ENCODE peak calls at places on chromosomes 1 and 21, in ten cellular contexts. P is IMR-90, M is hepatocyte, Q is fibroblast of mammary gland, B is AG04449, A is heart left ventricle, Z is OCI-LY7, U is fibroblast of pulmonary artery, R is cardiac fibroblast, J is HFF-Myc. O is an unnamed sample.

GRCh38 chr1:92543131-92544055 is 56.7 kb upstream of the GFI1 start:
- DNase-seq in R (no peak), P (no peak), J (no peak), Q (no peak), B (no peak), A (no peak), M (no peak), U (no peak), Z (no peak), O (no peak)

GRCh38 chr1:119347858-119348257 is 20.7 kb upstream of the HAO2 start:
- DNase-seq in R (no peak), M (no peak), Z (no peak), B (no peak), J (no peak), A (peak), U (no peak), P (no peak), Q (peak), O (no peak)

GRCh38 chr1:17193222-17194132 is 11.5 kb upstream of the PADI1 start:
- DNase-seq in J (no peak), U (no peak), R (no peak), A (no peak), M (no peak), P (no peak), B (no peak), Z (no peak), Q (no peak), O (no peak)

GRCh38 chr1:53663525-53664300 is 75.3 kb downstream of the GLIS1 start:
- DNase-seq in B (no peak), R (no peak), J (no peak), P (no peak), M (no peak), Q (peak), U (no peak), A (no peak), Z (no peak), O (no peak)

GRCh38 chr21:43585924-43586411 is 73.3 kb downstream of the HSF2BP start:
- DNase-seq in A (peak), B (peak), U (peak), Z (no peak), J (peak), Q (peak), M (peak), R (peak), P (peak), O (peak)

GRCh38 chr21:42406201-42406601 is 2.5 kb downstream of the UBASH3A start:
- DNase-seq in U (no peak), Q (no peak), M (no peak), P (no peak), Z (peak), A (no peak), B (no peak), J (no peak), R (no peak), O (no peak)

GRCh38 chr21:39891111-39891510 is 23.9 kb downstream of the PCP4 start:
- DNase-seq in Q (no peak), A (no peak), M (no peak), R (no peak), Z (no peak), U (no peak), J (no peak), B (no peak), P (no peak), O (no peak)

GRCh38 chr1:215567491-215568286 is 585 bp downstream of the KCTD3 start:
- DNase-seq in B (no peak), P (peak), U (peak), A (peak), J (peak), Z (no peak), M (peak), R (peak), Q (peak), O (peak)

GRCh38 chr1:179369751-179370341 is 4.1 kb downstream of the AXDND1 start:
- DNase-seq in J (peak), B (peak), Q (peak), A (no peak), R (peak), M (peak), Z (peak), P (peak), U (peak), O (peak)

GRCh38 chr1:111965781-111966453 is 23.6 kb downstream of the KCND3 start:
- DNase-seq in R (no peak), U (no peak), J (no peak), Z (no peak), A (no peak), M (no peak), B (no peak), P (no peak), Q (no peak), O (no peak)

GRCh38 chr1:111968511-111968910 is 21.0 kb downstream of the KCND3 start:
- DNase-seq in J (no peak), Z (no peak), M (no peak), A (no peak), R (no peak), P (no peak), B (no peak), U (no peak), Q (no peak), O (no peak)

GRCh38 chr1:111963985-111964738 is 25.3 kb downstream of the KCND3 start:
- DNase-seq in M (no peak), Q (no peak), Z (no peak), U (no peak), B (no peak), R (no peak), P (no peak), A (no peak), J (no peak), O (no peak)

GRCh38 chr1:111967886-111968285 is 21.6 kb downstream of the KCND3 start:
- DNase-seq in J (no peak), Q (no peak), M (no peak), A (no peak), B (no peak), R (no peak), U (no peak), Z (no peak), P (no peak), O (no peak)

GRCh38 chr1:111967067-111967690 is 22.3 kb downstream of the KCND3 start:
- DNase-seq in B (no peak), P (no peak), Q (no peak), R (no peak), J (no peak), U (no peak), Z (no peak), M (peak), A (no peak), O (no peak)
- TF ChIP-seq CTCF in B (no peak), P (no peak), Q (no peak), R (no peak), J (no peak), U (no peak), Z (no peak), M (no peak), A (no peak), O (no peak)

GRCh38 chr1:227437495-227438008 is 119.3 kb upstream of the CDC42BPA start:
- DNase-seq in U (peak), M (peak), P (peak), R (peak), Q (peak), B (no peak), J (no peak), A (no peak), Z (peak), O (peak)
- H3K4me3 ChIP-seq in U (peak), M (no peak), P (peak), R (no peak), Q (peak), B (peak), J (peak), A (peak), Z (no peak), O (peak)

DNA sequence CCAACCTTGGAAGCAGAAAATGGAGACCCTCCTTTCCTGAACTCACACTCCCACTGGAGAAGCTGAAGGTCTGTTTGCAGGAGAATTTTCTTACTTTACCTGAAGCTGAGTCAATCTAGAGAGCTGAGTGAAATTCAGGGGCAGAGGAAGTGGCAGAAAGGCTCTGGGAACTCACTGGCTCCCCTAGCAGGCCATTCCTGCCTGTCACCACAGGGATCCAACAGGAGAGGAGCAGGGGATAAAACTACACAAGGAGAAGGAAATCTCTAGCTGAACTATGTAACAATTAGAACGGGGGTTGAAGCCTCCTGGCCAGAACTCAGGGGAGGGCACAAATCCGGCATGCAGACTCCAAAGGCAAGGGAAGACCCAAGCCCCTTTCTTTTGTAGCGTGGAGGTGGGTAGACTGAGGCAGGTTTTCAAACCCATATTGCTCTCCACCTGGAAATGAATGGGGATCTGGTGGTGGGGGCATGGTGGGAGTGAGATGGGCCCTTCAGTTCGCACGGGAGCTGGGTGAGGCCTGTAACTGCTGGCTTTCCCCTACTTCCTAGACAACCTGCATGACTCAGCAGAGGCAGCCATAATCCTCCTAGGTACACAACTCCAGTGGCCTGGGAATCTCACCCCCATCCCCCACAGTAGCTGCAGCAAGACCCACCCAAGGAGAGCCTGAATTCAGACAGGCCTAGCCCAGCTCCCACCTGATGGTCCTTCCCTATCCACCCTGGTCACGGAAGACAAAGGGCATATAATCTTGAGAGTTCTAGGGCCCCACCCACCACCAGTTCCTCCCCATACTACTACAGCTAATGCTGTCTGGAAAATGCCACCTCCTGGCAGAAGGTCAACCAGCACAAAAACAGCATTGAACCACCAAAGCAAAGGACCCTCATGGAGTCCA is 158.1 kb downstream of the LTN1 start:
- DNase-seq in U (no peak), A (no peak), Q (no peak), B (no peak), P (no peak), J (no peak), Z (no peak), R (no peak), M (no peak), O (no peak)
- TF ChIP-seq CTCF in U (no peak), A (no peak), Q (no peak), B (no peak), P (no peak), J (peak), Z (no peak), R (no peak), M (no peak), O (no peak)

GRCh38 chr1:10637833-10638558 is 158.4 kb downstream of the CASZ1 start:
- DNase-seq in Q (no peak), J (no peak), B (no peak), M (no peak), Z (no peak), R (no peak), U (no peak), P (no peak), A (no peak), O (no peak)

GRCh38 chr1:10639301-10640078 is 157.0 kb downstream of the CASZ1 start:
- DNase-seq in P (no peak), R (peak), B (no peak), A (no peak), M (no peak), Q (peak), J (no peak), Z (no peak), U (peak), O (no peak)

GRCh38 chr1:10637400-10637799 is 159.0 kb downstream of the CASZ1 start:
- DNase-seq in Z (no peak), B (no peak), M (no peak), U (no peak), Q (no peak), R (no peak), A (no peak), J (no peak), P (no peak), O (no peak)

GRCh38 chr1:10640079-10640578 is 156.3 kb downstream of the CASZ1 start:
- DNase-seq in Q (no peak), R (no peak), J (no peak), A (peak), Z (no peak), B (no peak), P (no peak), M (no peak), U (no peak), O (no peak)

GRCh38 chr1:10638559-10639300 is 157.7 kb downstream of the CASZ1 start:
- DNase-seq in P (no peak), Q (no peak), M (no peak), R (no peak), J (no peak), A (no peak), U (no peak), B (no peak), Z (no peak), O (no peak)
- H3K4me3 ChIP-seq in P (no peak), Q (no peak), M (no peak), R (no peak), J (no peak), A (peak), U (no peak), B (no peak), Z (no peak), O (no peak)

DNA sequence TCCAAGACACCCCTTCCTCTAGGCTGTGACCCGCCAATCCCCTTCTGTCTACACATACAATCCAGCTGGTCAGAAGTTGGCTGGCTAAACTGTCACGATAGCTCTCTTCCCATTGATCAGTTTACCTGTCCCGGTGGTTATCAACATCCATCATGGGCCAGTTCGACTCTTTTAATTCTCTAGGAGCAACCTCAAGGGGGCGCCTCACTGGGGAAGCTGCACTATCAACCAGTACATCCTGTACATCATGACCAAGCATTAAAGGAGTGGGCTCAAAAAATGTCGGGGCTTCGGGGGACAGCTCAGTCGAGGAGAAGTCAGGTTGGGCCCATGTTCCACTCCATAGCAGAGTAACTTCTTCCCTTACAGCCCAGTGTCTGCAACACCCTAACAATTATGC is 53.2 kb upstream of the B3GALNT2 start:
- DNase-seq in Z (peak), R (no peak), P (no peak), B (no peak), M (no peak), Q (no peak), U (no peak), A (no peak), J (no peak), O (no peak)
- TF ChIP-seq CTCF in Z (peak), R (no peak), P (no peak), B (no peak), M (no peak), Q (peak), U (no peak), A (no peak), J (peak), O (no peak)

GRCh38 chr1:6962390-6962955 is 177.2 kb downstream of the CAMTA1 start:
- DNase-seq in J (no peak), U (no peak), P (no peak), Z (peak), M (peak), A (peak), B (no peak), Q (peak), R (no peak), O (no peak)
- H3K4me3 ChIP-seq in J (no peak), U (no peak), P (no peak), Z (peak), M (no peak), A (peak), B (no peak), Q (no peak), R (no peak), O (no peak)